ENCODE peak calls at places on chromosomes 6 and 20, in eight cellular contexts. One of them, this sample, is unnamed.

GRCh38 chr6:125746731-125747588 is 2.5 kb upstream of the HEY2 start:
- DNase-seq in hepatocyte: peak; percentile 62
- DNase-seq in PC-3: peak; percentile 7
- DNase-seq in SK-N-SH: no peak
- DNase-seq in neural progenitor cell: peak; percentile 93
- DNase-seq in astrocyte: peak; percentile 17
- DNase-seq in GM23248: peak; percentile 50
- DNase-seq in OCI-LY7: peak; percentile 61
- DNase-seq in this sample: peak; percentile 77

GRCh38 chr20:20664795-20665194 is 47.6 kb downstream of the RALGAPA2 start:
- DNase-seq in astrocyte: no peak
- DNase-seq in SK-N-SH: peak; percentile 33
- DNase-seq in neural progenitor cell: peak; percentile 53
- DNase-seq in hepatocyte: peak; percentile 36
- DNase-seq in PC-3: peak; percentile 56
- DNase-seq in GM23248: peak; percentile 3
- DNase-seq in OCI-LY7: peak; percentile 41
- DNase-seq in this sample: peak; percentile 25

GRCh38 chr6:5094327-5094726 is 9.2 kb downstream of the PPP1R3G start:
- DNase-seq in astrocyte: peak; percentile 97
- DNase-seq in GM23248: peak; percentile 94
- DNase-seq in neural progenitor cell: no peak
- DNase-seq in OCI-LY7: no peak
- DNase-seq in hepatocyte: no peak
- DNase-seq in PC-3: peak; percentile 76
- DNase-seq in SK-N-SH: no peak
- DNase-seq in this sample: no peak

GRCh38 chr20:38211200-38212097 is 46.4 kb upstream of the TGM2 start:
- DNase-seq in OCI-LY7: no peak
- DNase-seq in PC-3: no peak
- DNase-seq in neural progenitor cell: no peak
- DNase-seq in hepatocyte: no peak
- DNase-seq in SK-N-SH: no peak
- DNase-seq in astrocyte: no peak
- DNase-seq in GM23248: peak; percentile 32
- DNase-seq in this sample: no peak

GRCh38 chr20:3811421-3812258 is 8.7 kb upstream of the AP5S1 start:
- DNase-seq in SK-N-SH: peak; percentile 93
- DNase-seq in PC-3: peak; percentile 99
- DNase-seq in neural progenitor cell: no peak
- DNase-seq in astrocyte: peak; percentile 94
- DNase-seq in hepatocyte: peak; percentile 95
- DNase-seq in OCI-LY7: no peak
- DNase-seq in GM23248: peak; percentile 98
- DNase-seq in this sample: peak; percentile 96

GRCh38 chr6:95244749-95245148 is 332.6 kb upstream of the MANEA start:
- DNase-seq in GM23248: no peak
- DNase-seq in SK-N-SH: no peak
- DNase-seq in hepatocyte: no peak
- DNase-seq in astrocyte: no peak
- DNase-seq in neural progenitor cell: no peak
- DNase-seq in PC-3: peak; percentile 52
- DNase-seq in OCI-LY7: no peak
- DNase-seq in this sample: no peak

GRCh38 chr6:118317581-118318563 is 230.2 kb upstream of the PLN start:
- DNase-seq in astrocyte: peak; percentile 12
- DNase-seq in SK-N-SH: no peak
- DNase-seq in neural progenitor cell: no peak
- DNase-seq in OCI-LY7: no peak
- DNase-seq in PC-3: no peak
- DNase-seq in hepatocyte: no peak
- DNase-seq in GM23248: peak; percentile 46
- DNase-seq in this sample: no peak

GRCh38 chr6:150301871-150302800 is 66.7 kb upstream of the IYD start:
- DNase-seq in hepatocyte: peak; percentile 38
- DNase-seq in GM23248: peak; percentile 86
- DNase-seq in PC-3: peak; percentile 69
- DNase-seq in SK-N-SH: no peak
- DNase-seq in astrocyte: peak; percentile 82
- DNase-seq in OCI-LY7: no peak
- DNase-seq in neural progenitor cell: no peak
- DNase-seq in this sample: no peak

GRCh38 chr6:16760536-16761468 is at the start of gene ATXN1:
- DNase-seq in PC-3: peak; percentile 46
- DNase-seq in SK-N-SH: peak; percentile 80
- DNase-seq in astrocyte: no peak
- DNase-seq in neural progenitor cell: peak; percentile 77
- DNase-seq in hepatocyte: peak; percentile 80
- DNase-seq in GM23248: peak; percentile 80
- DNase-seq in OCI-LY7: no peak
- DNase-seq in this sample: peak; percentile 38

GRCh38 chr6:52504778-52505127 is 72.1 kb downstream of the TRAM2 start:
- DNase-seq in astrocyte: no peak
- DNase-seq in PC-3: no peak
- DNase-seq in neural progenitor cell: no peak
- DNase-seq in SK-N-SH: no peak
- DNase-seq in OCI-LY7: no peak
- DNase-seq in hepatocyte: no peak
- DNase-seq in GM23248: no peak
- DNase-seq in this sample: no peak

GRCh38 chr20:40294747-40295146 is 394.3 kb downstream of the MAFB start:
- DNase-seq in hepatocyte: no peak
- DNase-seq in astrocyte: no peak
- DNase-seq in OCI-LY7: no peak
- DNase-seq in PC-3: no peak
- DNase-seq in SK-N-SH: no peak
- DNase-seq in GM23248: no peak
- DNase-seq in neural progenitor cell: no peak
- DNase-seq in this sample: no peak

GRCh38 chr6:140979642-140980091 is 1153.1 kb upstream of the GJE1 start:
- DNase-seq in hepatocyte: peak; percentile 47
- DNase-seq in PC-3: no peak
- DNase-seq in GM23248: peak; percentile 86
- DNase-seq in astrocyte: peak; percentile 94
- DNase-seq in neural progenitor cell: no peak
- DNase-seq in OCI-LY7: no peak
- DNase-seq in SK-N-SH: no peak
- DNase-seq in this sample: no peak

GRCh38 chr6:142881290-142881689 is 63.7 kb downstream of the HIVEP2 start:
- DNase-seq in PC-3: no peak
- DNase-seq in GM23248: peak; percentile 47
- DNase-seq in neural progenitor cell: no peak
- DNase-seq in OCI-LY7: no peak
- DNase-seq in SK-N-SH: no peak
- DNase-seq in hepatocyte: no peak
- DNase-seq in astrocyte: no peak
- DNase-seq in this sample: no peak

GRCh38 chr6:144550392-144550791 is 265.3 kb downstream of the UTRN start:
- DNase-seq in GM23248: no peak
- DNase-seq in OCI-LY7: no peak
- DNase-seq in SK-N-SH: no peak
- DNase-seq in astrocyte: no peak
- DNase-seq in PC-3: no peak
- DNase-seq in neural progenitor cell: no peak
- DNase-seq in hepatocyte: no peak
- DNase-seq in this sample: no peak
- H3K36me3 ChIP-seq in GM23248: peaks cover 45% of the 10 kb centered on the region
- H3K36me3 ChIP-seq in OCI-LY7: no peaks in the 10 kb centered on the region
- H3K36me3 ChIP-seq in SK-N-SH: peaks cover 14% of the 10 kb centered on the region
- H3K36me3 ChIP-seq in astrocyte: peaks cover 8% of the 10 kb centered on the region
- H3K36me3 ChIP-seq in PC-3: peaks cover 4% of the 10 kb centered on the region
- H3K36me3 ChIP-seq in neural progenitor cell: no peaks in the 10 kb centered on the region
- H3K36me3 ChIP-seq in hepatocyte: no peaks in the 10 kb centered on the region
- H3K36me3 ChIP-seq in this sample: peaks cover 61% of the 10 kb centered on the region

DNA sequence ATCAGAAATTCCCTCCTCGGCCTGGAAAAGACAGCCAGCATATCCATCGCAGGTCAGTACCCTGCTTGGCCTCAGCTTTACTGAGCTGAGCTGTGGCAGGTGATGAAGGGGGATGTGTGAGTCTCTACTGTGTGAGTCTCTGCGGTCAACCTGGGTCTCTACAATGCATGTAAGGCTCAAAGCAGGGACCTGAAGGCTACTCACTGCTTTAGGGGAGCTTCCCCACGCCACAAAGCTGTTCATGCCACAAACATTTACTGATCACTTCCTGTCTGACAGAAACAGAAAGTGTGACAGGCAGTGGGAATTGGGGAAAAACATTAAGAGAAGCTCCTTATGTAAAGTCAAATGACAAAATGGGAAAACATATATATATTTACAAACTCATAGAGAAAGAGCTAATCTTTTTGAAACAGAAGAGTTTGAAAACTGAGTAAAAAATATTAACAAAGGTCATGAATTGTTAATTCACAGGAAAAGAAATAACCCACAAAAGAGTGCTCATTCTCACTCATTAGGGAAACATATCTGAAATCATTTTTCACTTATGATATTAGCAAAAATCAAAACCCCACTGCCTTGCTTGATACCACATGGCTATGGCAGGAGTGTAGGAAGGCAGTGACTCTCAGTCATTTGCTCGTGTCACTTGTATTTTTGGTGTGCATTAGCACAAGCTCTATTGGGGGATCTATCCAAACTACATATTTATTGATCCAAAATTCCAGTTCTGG is 5.8 kb downstream of the BTN3A3 start:
- DNase-seq in OCI-LY7: no peak
- DNase-seq in SK-N-SH: no peak
- DNase-seq in GM23248: no peak
- DNase-seq in PC-3: no peak
- DNase-seq in astrocyte: no peak
- DNase-seq in hepatocyte: no peak
- DNase-seq in neural progenitor cell: no peak
- DNase-seq in this sample: no peak
- H3K4me2 ChIP-seq in OCI-LY7: no peak overlapping the region
- H3K4me2 ChIP-seq in SK-N-SH: no peak overlapping the region
- H3K4me2 ChIP-seq in GM23248: no peak overlapping the region
- H3K4me2 ChIP-seq in PC-3: no peak overlapping the region
- H3K4me2 ChIP-seq in astrocyte: no peak overlapping the region
- H3K4me2 ChIP-seq in hepatocyte: no peak overlapping the region
- H3K4me2 ChIP-seq in neural progenitor cell: no peak overlapping the region
- H3K4me2 ChIP-seq in this sample: no peak overlapping the region

DNA sequence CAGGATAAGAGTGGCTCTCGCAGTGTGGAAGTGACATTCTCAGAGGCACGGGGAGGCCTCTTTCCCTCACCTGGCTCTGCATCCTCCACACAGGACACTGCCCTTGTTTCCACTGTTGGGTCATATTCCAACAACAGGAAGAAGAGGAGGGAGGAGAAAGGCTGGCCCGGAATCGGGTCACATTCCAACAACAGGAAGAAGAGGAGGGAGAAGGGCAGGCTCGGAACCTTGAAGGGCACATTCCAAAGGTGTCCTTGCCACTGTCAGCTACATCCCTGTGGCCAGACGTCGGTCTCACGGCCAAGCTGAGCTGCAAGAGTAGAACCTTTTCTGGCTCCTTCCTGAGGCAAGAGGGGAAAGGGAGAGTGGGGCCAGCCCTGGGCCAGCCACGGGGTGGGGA is 25.4 kb downstream of the CHRNA4 start:
- DNase-seq in PC-3: no peak
- DNase-seq in GM23248: no peak
- DNase-seq in astrocyte: no peak
- DNase-seq in neural progenitor cell: no peak
- DNase-seq in OCI-LY7: no peak
- DNase-seq in hepatocyte: no peak
- DNase-seq in SK-N-SH: no peak
- DNase-seq in this sample: no peak
- H2AFZ ChIP-seq in PC-3: no peak overlapping the region
- H2AFZ ChIP-seq in GM23248: no peak overlapping the region
- H2AFZ ChIP-seq in astrocyte: no peak overlapping the region
- H2AFZ ChIP-seq in neural progenitor cell: no peak overlapping the region
- H2AFZ ChIP-seq in OCI-LY7: no peak overlapping the region
- H2AFZ ChIP-seq in hepatocyte: no peak overlapping the region
- H2AFZ ChIP-seq in SK-N-SH: no peak overlapping the region
- H2AFZ ChIP-seq in this sample: no peak overlapping the region

DNA sequence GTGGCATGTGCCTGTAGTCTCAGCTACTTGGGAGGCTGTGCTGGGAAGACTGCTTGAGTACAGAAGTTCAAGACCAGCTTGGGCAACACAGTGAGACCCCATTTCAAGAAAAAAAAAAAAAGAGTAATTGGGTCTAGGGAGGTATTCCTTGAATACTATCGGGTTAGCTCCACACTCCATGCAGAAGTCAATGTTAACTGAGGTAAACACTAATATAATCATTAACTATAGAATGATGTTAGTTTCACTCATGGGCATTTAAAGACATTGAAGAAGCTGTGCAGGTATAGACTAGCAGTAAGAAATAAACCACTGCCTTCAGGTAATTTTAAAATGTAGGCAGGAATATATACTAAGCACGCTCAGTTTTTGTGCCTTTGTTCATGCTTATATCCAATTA is 32.6 kb downstream of the MDN1 start:
- DNase-seq in PC-3: no peak
- DNase-seq in astrocyte: no peak
- DNase-seq in OCI-LY7: no peak
- DNase-seq in neural progenitor cell: no peak
- DNase-seq in hepatocyte: no peak
- DNase-seq in SK-N-SH: no peak
- DNase-seq in GM23248: no peak
- DNase-seq in this sample: no peak
- H3K36me3 ChIP-seq in PC-3: peaks cover 34% of the 10 kb centered on the region
- H3K36me3 ChIP-seq in astrocyte: peaks cover 23% of the 10 kb centered on the region
- H3K36me3 ChIP-seq in OCI-LY7: peaks cover 93% of the 10 kb centered on the region
- H3K36me3 ChIP-seq in neural progenitor cell: peaks cover 17% of the 10 kb centered on the region
- H3K36me3 ChIP-seq in hepatocyte: no peaks in the 10 kb centered on the region
- H3K36me3 ChIP-seq in SK-N-SH: peaks cover 58% of the 10 kb centered on the region
- H3K36me3 ChIP-seq in GM23248: peaks cover 24% of the 10 kb centered on the region
- H3K36me3 ChIP-seq in this sample: peaks cover 83% of the 10 kb centered on the region

GRCh38 chr6:29131691-29132090 is 23.8 kb downstream of the OR2J3 start:
- DNase-seq in hepatocyte: no peak
- DNase-seq in neural progenitor cell: no peak
- DNase-seq in GM23248: no peak
- DNase-seq in PC-3: peak; percentile 18
- DNase-seq in SK-N-SH: no peak
- DNase-seq in OCI-LY7: no peak
- DNase-seq in astrocyte: no peak
- DNase-seq in this sample: no peak
- H3K4me2 ChIP-seq in hepatocyte: no peak overlapping the region
- H3K4me2 ChIP-seq in neural progenitor cell: no peak overlapping the region
- H3K4me2 ChIP-seq in GM23248: no peak overlapping the region
- H3K4me2 ChIP-seq in PC-3: no peak overlapping the region
- H3K4me2 ChIP-seq in SK-N-SH: no peak overlapping the region
- H3K4me2 ChIP-seq in OCI-LY7: no peak overlapping the region
- H3K4me2 ChIP-seq in astrocyte: no peak overlapping the region
- H3K4me2 ChIP-seq in this sample: no peak overlapping the region

GRCh38 chr6:138647006-138647405 is 126.6 kb upstream of the CCDC28A start:
- DNase-seq in astrocyte: peak; percentile 63
- DNase-seq in PC-3: no peak
- DNase-seq in OCI-LY7: no peak
- DNase-seq in GM23248: peak; percentile 78
- DNase-seq in SK-N-SH: no peak
- DNase-seq in hepatocyte: no peak
- DNase-seq in neural progenitor cell: no peak
- DNase-seq in this sample: no peak
- H2AFZ ChIP-seq in astrocyte: peak overlapping the region; percentile 6
- H2AFZ ChIP-seq in PC-3: no peak overlapping the region
- H2AFZ ChIP-seq in OCI-LY7: no peak overlapping the region
- H2AFZ ChIP-seq in GM23248: peak overlapping the region; percentile 81
- H2AFZ ChIP-seq in SK-N-SH: no peak overlapping the region
- H2AFZ ChIP-seq in hepatocyte: no peak overlapping the region
- H2AFZ ChIP-seq in neural progenitor cell: no peak overlapping the region
- H2AFZ ChIP-seq in this sample: no peak overlapping the region

This sample was measured in DND-41.